ENCODE peak calls at places on chromosomes 3 and 15, in seven cellular contexts. Z is HuH-7, B is breast epithelium, Y is choroid plexus epithelial cell, S is GM23338, C is endothelial cell, F is left kidney. A is an unnamed sample.

GRCh38 chr3:131349946-131350347 is 31.6 kb upstream of the NUDT16 start:
- DNase-seq in S (no peak), B (no peak), C (no peak), F (no peak), Z (no peak), Y (peak; percentile 83), A (no peak)

GRCh38 chr15:39403674-39404117 is 177.2 kb upstream of the THBS1 start:
- DNase-seq in F (peak; percentile 32), Y (peak; percentile 87), S (no peak), C (no peak), B (no peak), Z (no peak), A (no peak)

GRCh38 chr3:104102386-104102785 is 1264.3 kb upstream of the ALCAM start:
- DNase-seq in S (peak; percentile 77), B (no peak), Z (peak; percentile 36), Y (peak; percentile 88), F (peak; percentile 75), C (peak; percentile 19), A (no peak)

GRCh38 chr15:71373917-71374316 is 258.6 kb downstream of the THSD4 start:
- DNase-seq in B (no peak), C (no peak), Y (no peak), Z (no peak), S (no peak), F (no peak), A (no peak)

GRCh38 chr3:60250210-60250609 is 1001.0 kb downstream of the FHIT start:
- DNase-seq in Y (peak; percentile 12), C (no peak), B (no peak), Z (no peak), F (peak; percentile 43), S (no peak), A (no peak)

GRCh38 chr15:98870788-98871187 is 136.8 kb downstream of the PGPEP1L start:
- DNase-seq in B (no peak), F (no peak), Z (no peak), S (no peak), C (no peak), Y (no peak), A (no peak)

GRCh38 chr3:5479229-5479799 is 291.8 kb downstream of the EDEM1 start:
- DNase-seq in S (no peak), Z (no peak), C (no peak), F (no peak), Y (no peak), B (no peak), A (no peak)

GRCh38 chr3:165382672-165383071 is 186.5 kb upstream of the SLITRK3 start:
- DNase-seq in C (no peak), S (no peak), F (no peak), B (no peak), Y (no peak), Z (no peak), A (no peak)

GRCh38 chr15:79960502-79961217 is 10.3 kb downstream of the BCL2A1 start:
- DNase-seq in Z (no peak), B (no peak), C (no peak), Y (peak; percentile 56), F (no peak), S (no peak), A (no peak)

GRCh38 chr3:57570051-57570450 is 14.0 kb downstream of the PDE12 start:
- DNase-seq in S (no peak), Z (no peak), F (peak; percentile 12), B (no peak), C (no peak), Y (no peak), A (no peak)

GRCh38 chr3:42120866-42121265 is 29.7 kb downstream of the TRAK1 start:
- DNase-seq in Z (no peak), Y (no peak), F (no peak), C (no peak), B (no peak), S (peak; percentile 30), A (no peak)

GRCh38 chr3:184540777-184541681 is 20.6 kb upstream of the EPHB3 start:
- DNase-seq in S (peak; percentile 98), C (peak; percentile 79), Z (peak; percentile 71), Y (peak; percentile 55), B (peak; percentile 86), F (peak; percentile 87), A (no peak)

GRCh38 chr3:7854721-7855120 is 646.9 kb upstream of the LMCD1 start:
- DNase-seq in S (no peak), B (no peak), Z (no peak), F (no peak), C (no peak), Y (no peak), A (no peak)

GRCh38 chr3:20846081-20846480 is 660.1 kb upstream of the SGO1 start:
- DNase-seq in F (no peak), C (no peak), Z (no peak), B (no peak), Y (no peak), S (no peak), A (no peak)

GRCh38 chr15:89802986-89803820 is 11.4 kb downstream of the ANPEP start:
- DNase-seq in Y (no peak), S (no peak), Z (no peak), B (no peak), C (no peak), F (no peak), A (no peak)

GRCh38 chr3:72746412-72747411 is 101.5 kb downstream of the SHQ1 start:
- DNase-seq in Y (peak; percentile 82), B (no peak), C (no peak), F (peak; percentile 66), S (no peak), Z (no peak), A (no peak)

GRCh38 chr15:94272251-94272898 is 41.0 kb downstream of the MCTP2 start:
- DNase-seq in B (no peak), S (no peak), F (no peak), Y (no peak), Z (no peak), C (no peak), A (no peak)

GRCh38 chr3:98901032-98901464 is 447 bp downstream of the DCBLD2 start:
- DNase-seq in C (peak; percentile 55), Z (peak; percentile 40), B (no peak), S (peak; percentile 80), Y (peak; percentile 53), F (peak; percentile 88), A (peak; percentile 9)

GRCh38 chr15:70154440-70155347 is 57.0 kb upstream of the TLE3 start:
- DNase-seq in B (peak; percentile 10), Z (peak; percentile 50), Y (peak; percentile 71), S (peak; percentile 59), C (no peak), F (peak; percentile 75), A (no peak)

GRCh38 chr3:116667324-116667723 is 42.3 kb upstream of the TUSC7 start:
- DNase-seq in C (no peak), F (no peak), Z (no peak), S (no peak), B (no peak), Y (no peak), A (no peak)

GRCh38 chr15:59953392-59953883 is 50.7 kb upstream of the FOXB1 start:
- DNase-seq in B (no peak), Y (no peak), F (peak; percentile 61), C (no peak), Z (no peak), S (peak; percentile 23), A (no peak)

GRCh38 chr15:90316139-90316538 is 35.9 kb upstream of the ZNF774 start:
- DNase-seq in C (no peak), S (no peak), F (no peak), Y (no peak), Z (no peak), B (no peak), A (peak; percentile 60)

GRCh38 chr15:73346735-73347312 is 21.9 kb downstream of the HCN4 start:
- DNase-seq in C (peak; percentile 78), B (peak; percentile 70), Z (peak; percentile 83), Y (peak; percentile 41), S (peak; percentile 93), F (peak; percentile 93), A (no peak)

GRCh38 chr15:74799843-74800558 is 12.6 kb upstream of the LMAN1L start:
- DNase-seq in S (peak; percentile 85), F (peak; percentile 76), Z (peak; percentile 98), Y (peak; percentile 57), C (peak; percentile 75), B (peak; percentile 62), A (peak; percentile 55)

GRCh38 chr15:49286649-49287394 is 116.8 kb downstream of the GALK2 start:
- DNase-seq in Z (peak; percentile 1), Y (peak; percentile 23), B (no peak), C (no peak), S (no peak), F (no peak), A (no peak)

GRCh38 chr3:12076666-12077065 is 72.5 kb downstream of the SYN2 start:
- DNase-seq in Z (no peak), B (no peak), C (no peak), S (no peak), Y (no peak), F (no peak), A (no peak)

GRCh38 chr15:57509965-57510364 is 81.7 kb upstream of the MYZAP start:
- DNase-seq in S (no peak), C (no peak), B (no peak), Y (no peak), Z (no peak), F (no peak), A (no peak)

GRCh38 chr3:27485853-27486252 is 1.7 kb upstream of the SLC4A7 start:
- DNase-seq in Y (no peak), F (no peak), B (no peak), Z (no peak), S (no peak), C (no peak), A (no peak)

GRCh38 chr15:60660290-60661051 is 181.5 kb upstream of the ICE2 start:
- DNase-seq in C (no peak), F (no peak), Y (peak; percentile 72), B (no peak), Z (no peak), S (no peak), A (no peak)

GRCh38 chr3:147361671-147362420 is 44.5 kb downstream of the ZIC4 start:
- DNase-seq in Y (peak; percentile 49), Z (peak; percentile 56), S (peak; percentile 92), C (peak; percentile 87), F (no peak), B (no peak), A (no peak)

GRCh38 chr3:149599236-149599635 is 58.6 kb downstream of the WWTR1 start:
- DNase-seq in F (no peak), C (no peak), B (no peak), Y (peak; percentile 36), S (no peak), Z (no peak), A (peak; percentile 87)

GRCh38 chr3:171972965-171973364 is 66.4 kb upstream of the FNDC3B start:
- DNase-seq in B (no peak), Z (no peak), Y (peak; percentile 45), S (no peak), C (no peak), F (no peak), A (no peak)

GRCh38 chr15:67185621-67186225 is 68.7 kb downstream of the AAGAB start:
- DNase-seq in Z (no peak), Y (peak; percentile 78), S (no peak), B (no peak), F (no peak), C (no peak), A (no peak)

GRCh38 chr15:70013647-70014310 is 83.9 kb downstream of the TLE3 start:
- DNase-seq in S (no peak), Z (no peak), B (no peak), F (peak; percentile 85), Y (no peak), C (no peak), A (no peak)